ENCODE peak calls at places on chromosomes 1 and 21, in seven cellular contexts. N, J, I, Z, B, V and C are unnamed samples.

GRCh38 chr1:152053375-152053774 is 16.6 kb upstream of the S100A11 start:
- DNase-seq in N (no peak), J (no peak), I (no peak), Z (no peak), B (no peak), V (no peak), C (no peak)

GRCh38 chr1:68228833-68229232 is 3.5 kb downstream of the WLS start:
- DNase-seq in N (no peak), J (no peak), I (no peak), Z (peak; percentile 19), B (no peak), V (no peak), C (no peak)

GRCh38 chr1:16903054-16903453 is 7.3 kb downstream of the RNU1-2 start:
- DNase-seq in N (peak; percentile 28), J (no peak), I (no peak), Z (no peak), B (no peak), V (no peak), C (no peak)

GRCh38 chr21:45404726-45405270 is at the start of gene COL18A1:
- DNase-seq in N (peak; percentile 22), J (peak; percentile 75), I (no peak), Z (peak; percentile 90), B (no peak), V (no peak), C (peak; percentile 60)

GRCh38 chr1:26289158-26290059 is 9.5 kb downstream of the SH3BGRL3 start:
- DNase-seq in N (no peak), J (peak; percentile 54), I (no peak), Z (peak; percentile 33), B (no peak), V (no peak), C (no peak)

GRCh38 chr1:25677193-25677773 is 60.7 kb downstream of the MAN1C1 start:
- DNase-seq in N (no peak), J (no peak), I (no peak), Z (no peak), B (no peak), V (no peak), C (no peak)

GRCh38 chr1:16181887-16182719 is 26.2 kb upstream of the EPHA2 start:
- DNase-seq in N (peak; percentile 93), J (peak; percentile 91), I (peak; percentile 92), Z (peak; percentile 75), B (peak; percentile 96), V (peak; percentile 84), C (no peak)

GRCh38 chr1:241551759-241552638 is 19.8 kb downstream of the KMO start:
- DNase-seq in N (no peak), J (peak; percentile 55), I (no peak), Z (no peak), B (no peak), V (peak; percentile 43), C (no peak)

GRCh38 chr1:30662291-30662840 is 61.0 kb downstream of the MATN1 start:
- DNase-seq in N (no peak), J (no peak), I (peak; percentile 20), Z (no peak), B (no peak), V (no peak), C (no peak)

GRCh38 chr1:19644761-19645543 is 841 bp downstream of the NBL1 start:
- DNase-seq in N (no peak), J (no peak), I (no peak), Z (peak; percentile 71), B (no peak), V (no peak), C (peak; percentile 52)

GRCh38 chr21:42071146-42071737 is at the start of gene UMODL1:
- DNase-seq in N (no peak), J (peak; percentile 9), I (no peak), Z (no peak), B (no peak), V (no peak), C (no peak)

GRCh38 chr1:168422203-168422848 is 121.5 kb downstream of the XCL2 start:
- DNase-seq in N (no peak), J (no peak), I (no peak), Z (no peak), B (no peak), V (no peak), C (no peak)

GRCh38 chr1:35111106-35111505 is 31.9 kb downstream of the ZMYM1 start:
- DNase-seq in N (peak; percentile 23), J (no peak), I (no peak), Z (no peak), B (no peak), V (no peak), C (no peak)

GRCh38 chr1:72109916-72110315 is 172.4 kb downstream of the NEGR1 start:
- DNase-seq in N (no peak), J (no peak), I (no peak), Z (no peak), B (no peak), V (no peak), C (no peak)

GRCh38 chr1:54510715-54511270 is 37.2 kb upstream of the ACOT11 start:
- DNase-seq in N (no peak), J (no peak), I (no peak), Z (no peak), B (no peak), V (no peak), C (no peak)

GRCh38 chr1:8880068-8880676 is 1.7 kb upstream of the ENO1 start:
- DNase-seq in N (peak; percentile 92), J (no peak), I (no peak), Z (no peak), B (no peak), V (peak; percentile 73), C (peak; percentile 74)

GRCh38 chr1:31523012-31523411 is 53.3 kb upstream of the TINAGL1 start:
- DNase-seq in N (no peak), J (no peak), I (no peak), Z (no peak), B (no peak), V (no peak), C (no peak)

GRCh38 chr1:39919545-39919944 is 17.8 kb upstream of the MYCL start:
- DNase-seq in N (peak; percentile 62), J (peak; percentile 24), I (no peak), Z (peak; percentile 77), B (no peak), V (no peak), C (peak; percentile 71)

GRCh38 chr1:202698276-202698675 is 12.0 kb downstream of the SYT2 start:
- DNase-seq in N (no peak), J (no peak), I (no peak), Z (no peak), B (no peak), V (no peak), C (no peak)

GRCh38 chr1:9852410-9853301 is 28.9 kb upstream of the CLSTN1 start:
- DNase-seq in N (no peak), J (no peak), I (no peak), Z (no peak), B (no peak), V (no peak), C (no peak)

GRCh38 chr1:109498161-109498801 is 4.4 kb downstream of the CYB561D1 start:
- DNase-seq in N (peak; percentile 28), J (no peak), I (no peak), Z (peak; percentile 81), B (no peak), V (no peak), C (peak; percentile 63)

GRCh38 chr1:115829023-115829674 is 11.8 kb downstream of the NHLH2 start:
- DNase-seq in N (peak; percentile 22), J (peak; percentile 30), I (no peak), Z (no peak), B (no peak), V (no peak), C (no peak)

DNA sequence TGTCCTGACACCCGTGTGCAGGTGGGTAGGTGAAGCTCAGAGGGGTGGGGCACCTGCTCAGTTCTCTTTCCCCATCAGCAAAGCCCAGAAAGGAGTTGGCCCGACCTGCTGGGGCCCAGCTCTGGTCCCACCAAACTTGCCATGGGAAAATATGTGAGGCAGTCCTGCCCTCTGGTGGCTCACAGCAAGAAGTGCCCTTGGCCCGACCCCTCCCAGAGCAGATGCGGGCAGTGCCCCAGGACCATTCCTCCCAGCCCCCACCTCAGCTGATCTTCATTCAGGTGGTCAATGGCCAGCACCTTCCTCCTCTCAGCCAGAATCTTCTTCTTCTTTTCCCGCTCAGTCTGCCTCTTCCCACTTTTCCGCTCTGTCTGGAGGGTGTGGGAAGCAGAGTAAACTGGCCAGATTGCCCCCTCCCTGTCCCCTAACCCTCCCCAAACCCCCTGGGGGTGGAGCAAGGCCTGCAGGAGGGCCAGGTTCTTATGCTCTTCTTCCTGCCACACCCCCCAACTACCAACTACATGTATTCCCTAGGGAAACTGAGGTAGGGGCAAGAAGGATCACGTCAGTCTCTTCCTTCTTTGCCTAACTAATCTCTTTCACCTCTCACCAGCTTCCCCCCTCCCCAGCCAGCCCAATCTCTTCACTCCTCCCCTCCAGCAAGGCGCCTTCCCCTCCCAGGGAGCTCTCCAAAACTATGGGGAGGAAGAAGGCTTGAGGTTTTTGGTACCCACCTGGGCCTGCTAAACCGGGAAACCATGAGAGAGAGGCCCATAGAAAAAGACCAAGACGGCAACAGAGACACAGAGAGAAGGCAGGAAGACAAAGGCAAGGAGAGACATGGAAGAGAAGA is 15.6 kb downstream of the TNNT2 start:
- DNase-seq in N (peak; percentile 47), J (peak; percentile 56), I (no peak), Z (peak; percentile 79), B (no peak), V (no peak), C (peak; percentile 73)
- H3K9me3 ChIP-seq in N (no peaks in the 10 kb centered on the region), J (no peaks in the 10 kb centered on the region), I (no peaks in the 10 kb centered on the region), Z (no peaks in the 10 kb centered on the region), B (no peaks in the 10 kb centered on the region), V (no peaks in the 10 kb centered on the region), C (no peaks in the 10 kb centered on the region)

DNA sequence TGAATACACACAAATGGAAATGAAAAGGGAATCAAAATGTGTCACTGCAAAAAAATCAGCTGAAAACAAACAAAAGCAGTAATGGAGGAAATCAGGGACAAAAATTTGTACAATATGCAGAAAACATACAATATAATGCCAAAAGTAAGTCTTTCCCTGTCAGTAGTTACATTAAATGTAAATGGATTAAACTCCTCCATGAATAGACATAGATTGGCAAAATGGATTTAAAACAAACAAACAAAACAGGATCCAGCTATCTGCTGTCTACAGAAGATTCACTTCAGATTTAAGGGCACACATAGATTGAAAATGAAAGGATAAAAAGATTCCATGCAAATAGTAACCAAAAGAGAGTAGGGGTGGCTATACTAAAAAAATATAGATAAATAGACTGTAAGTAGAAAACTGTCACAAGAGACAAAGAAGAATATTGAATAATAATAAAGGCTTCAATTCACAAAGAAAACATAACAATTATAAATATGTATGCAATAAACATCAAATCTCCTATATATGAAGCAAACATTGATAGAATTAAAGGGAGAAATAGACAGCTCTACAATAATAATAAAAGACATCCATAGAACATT is 42.2 kb upstream of the ERO1B start:
- DNase-seq in N (no peak), J (no peak), I (no peak), Z (no peak), B (no peak), V (no peak), C (no peak)
- H3K4me3 ChIP-seq in N (no peak overlapping the region), J (no peak overlapping the region), I (no peak overlapping the region), Z (no peak overlapping the region), B (no peak overlapping the region), V (no peak overlapping the region), C (no peak overlapping the region)

DNA sequence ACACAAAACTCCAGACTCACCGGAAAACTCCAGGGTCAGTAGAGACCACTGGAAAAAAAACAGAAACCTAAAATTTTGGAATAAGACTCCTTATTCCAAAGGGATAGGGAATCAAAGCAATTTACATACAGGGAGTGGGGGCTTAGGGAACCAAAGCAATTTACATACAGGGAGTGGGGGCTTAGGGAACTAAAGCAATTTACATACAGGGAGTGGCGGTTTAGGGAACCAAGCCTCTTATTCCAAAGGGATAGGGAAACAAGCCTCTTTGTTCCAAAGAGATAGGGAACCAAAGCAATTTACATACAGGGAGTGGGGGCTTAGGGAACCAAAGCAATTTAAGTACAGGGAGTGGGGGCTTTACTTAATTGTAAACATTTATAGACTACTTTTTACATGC is 28.4 kb upstream of the TTLL7 start:
- DNase-seq in N (no peak), J (no peak), I (no peak), Z (peak; percentile 9), B (no peak), V (no peak), C (peak; percentile 34)
- H3K9me3 ChIP-seq in N (no peaks in the 10 kb centered on the region), J (no peaks in the 10 kb centered on the region), I (no peaks in the 10 kb centered on the region), Z (no peaks in the 10 kb centered on the region), B (no peaks in the 10 kb centered on the region), V (no peaks in the 10 kb centered on the region), C (no peaks in the 10 kb centered on the region)

GRCh38 chr1:173206816-173207595 is at the start of gene TNFSF4:
- DNase-seq in N (no peak), J (peak; percentile 22), I (no peak), Z (no peak), B (no peak), V (no peak), C (no peak)
- H3K4me3 ChIP-seq in N (no peak within 1 kb of the TSS), J (peak within 1 kb of the TSS; percentile 9), I (peak within 1 kb of the TSS; percentile 14), Z (no peak within 1 kb of the TSS), B (peak within 1 kb of the TSS; percentile 8), V (no peak within 1 kb of the TSS), C (no peak within 1 kb of the TSS)